ENCODE peak calls at places on chromosomes 11 and 22, in seven cellular contexts. D, A, J, Z, M, C and N are unnamed samples.

GRCh38 chr11:96207459-96208449 is 135.2 kb downstream of the MAML2 start:
- DNase-seq in D (no peak), J (peak), C (no peak), M (no peak), A (no peak), Z (peak), N (no peak)

GRCh38 chr11:64094463-64095223 is 58.9 kb downstream of the FLRT1 start:
- DNase-seq in C (peak), M (peak), D (peak), A (no peak), Z (peak), J (no peak), N (no peak)

GRCh38 chr11:133966924-133967598 is 10.3 kb upstream of the IGSF9B start:
- DNase-seq in Z (no peak), M (no peak), A (peak), J (peak), D (peak), C (no peak), N (peak)

GRCh38 chr22:25490869-25491268 is 73.6 kb upstream of the GRK3 start:
- DNase-seq in Z (no peak), A (no peak), J (no peak), M (no peak), D (no peak), C (no peak), N (no peak)

GRCh38 chr22:36281726-36282077 is 28.8 kb downstream of the APOL1 start:
- DNase-seq in Z (no peak), C (no peak), J (no peak), A (no peak), D (no peak), M (no peak), N (no peak)

GRCh38 chr11:123308077-123308476 is 113.0 kb upstream of the CLMP start:
- DNase-seq in A (no peak), Z (no peak), C (peak), J (no peak), D (no peak), M (no peak), N (no peak)

GRCh38 chr11:134691474-134691873 is 279.4 kb upstream of the B3GAT1 start:
- DNase-seq in M (no peak), D (no peak), Z (no peak), A (no peak), J (no peak), C (no peak), N (no peak)

GRCh38 chr11:132042296-132042695 is 671.9 kb downstream of the NTM start:
- DNase-seq in M (no peak), A (no peak), D (no peak), C (no peak), J (no peak), Z (no peak), N (no peak)

GRCh38 chr11:92311616-92312449 is 87.2 kb downstream of the FAT3 start:
- DNase-seq in D (peak), J (no peak), C (no peak), Z (no peak), M (no peak), A (no peak), N (no peak)

GRCh38 chr22:31192513-31192912 is 19.6 kb upstream of the LIMK2 start:
- DNase-seq in J (no peak), D (no peak), M (peak), Z (peak), C (peak), A (no peak), N (no peak)

GRCh38 chr11:82814379-82814778 is 80.7 kb upstream of the FAM181B start:
- DNase-seq in Z (no peak), A (no peak), D (peak), M (no peak), C (no peak), J (no peak), N (no peak)

GRCh38 chr11:82823635-82824614 is 76.3 kb downstream of the PRCP start:
- DNase-seq in Z (no peak), J (no peak), A (no peak), M (no peak), D (no peak), C (no peak), N (no peak)

GRCh38 chr11:82818399-82819043 is 81.7 kb downstream of the PRCP start:
- DNase-seq in C (no peak), M (no peak), D (no peak), J (no peak), A (no peak), Z (no peak), N (no peak)
- TF ChIP-seq CTCF in C (no peak), M (no peak), D (peak), J (peak), A (no peak), Z (no peak), N (no peak)

GRCh38 chr11:762421-763072 is 14.7 kb downstream of the GATD1 start:
- DNase-seq in Z (peak), A (no peak), C (peak), D (peak), J (no peak), M (no peak), N (no peak)
- TF ChIP-seq CTCF in Z (peak), A (peak), C (peak), D (peak), J (no peak), M (peak), N (peak)

GRCh38 chr11:21475276-21475675 is 717.6 kb upstream of the ANO5 start:
- DNase-seq in C (no peak), D (no peak), A (no peak), M (no peak), J (no peak), Z (no peak), N (no peak)
- TF ChIP-seq CTCF in C (no peak), D (peak), A (no peak), M (no peak), J (no peak), Z (no peak), N (no peak)

GRCh38 chr11:74970852-74971395 is 17.8 kb upstream of the NEU3 start:
- DNase-seq in C (no peak), A (no peak), D (no peak), J (no peak), M (no peak), Z (peak), N (no peak)
- TF ChIP-seq CTCF in C (no peak), A (no peak), D (no peak), J (no peak), M (no peak), Z (no peak), N (no peak)

GRCh38 chr11:9095421-9095820 is 4.0 kb upstream of the SCUBE2 start:
- DNase-seq in D (peak), Z (no peak), M (no peak), A (no peak), J (peak), C (no peak), N (no peak)
- TF ChIP-seq CTCF in D (peak), Z (no peak), M (no peak), A (peak), J (peak), C (peak), N (peak)

GRCh38 chr11:70230151-70230839 is 27.2 kb downstream of the FADD start:
- DNase-seq in C (no peak), M (no peak), J (no peak), Z (no peak), A (no peak), D (no peak), N (no peak)

GRCh38 chr11:70230840-70231710 is 28.0 kb downstream of the FADD start:
- DNase-seq in M (no peak), C (no peak), A (no peak), J (no peak), Z (no peak), D (no peak), N (no peak)

GRCh38 chr11:70225629-70226582 is 22.8 kb downstream of the FADD start:
- DNase-seq in J (no peak), Z (no peak), C (no peak), A (no peak), M (no peak), D (no peak), N (no peak)

GRCh38 chr11:70229737-70230136 is 26.6 kb downstream of the FADD start:
- DNase-seq in Z (no peak), A (no peak), J (no peak), D (no peak), C (no peak), M (no peak), N (no peak)

GRCh38 chr11:70226967-70227366 is 23.9 kb downstream of the FADD start:
- DNase-seq in D (peak), J (peak), A (no peak), C (no peak), M (no peak), Z (no peak), N (no peak)
- TF ChIP-seq CTCF in D (peak), J (peak), A (peak), C (no peak), M (peak), Z (peak), N (no peak)

DNA sequence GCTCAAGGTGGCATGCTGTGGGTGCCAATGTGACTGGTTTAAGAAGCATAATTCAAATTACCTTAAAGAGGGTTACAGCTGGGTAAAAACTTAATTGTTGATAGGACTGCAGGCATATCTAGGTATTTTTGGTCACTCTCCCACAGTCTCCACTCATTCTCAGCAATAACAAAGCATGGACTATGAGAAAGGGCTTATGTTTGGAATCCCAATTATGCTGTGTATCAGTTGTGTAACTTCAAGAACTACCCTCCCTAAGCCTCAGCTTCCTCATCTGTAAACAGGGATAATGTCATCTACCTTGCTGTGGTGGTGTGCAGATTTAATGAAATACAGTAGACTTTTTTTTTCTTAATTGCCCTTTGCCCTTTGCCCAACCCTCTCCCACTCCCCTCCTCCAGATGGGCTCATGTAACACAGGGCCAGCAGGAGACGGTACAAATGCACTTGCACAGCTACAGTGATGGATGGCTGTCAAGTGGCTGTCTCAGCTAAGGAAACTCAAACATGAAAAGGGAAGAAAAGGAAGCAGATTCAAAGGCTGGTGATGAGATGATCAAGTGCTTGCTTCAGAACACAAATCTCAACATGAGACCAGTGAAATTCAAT is 37.6 kb downstream of the MAP6 start:
- DNase-seq in Z (no peak), M (no peak), J (no peak), A (no peak), D (no peak), C (no peak), N (no peak)
- TF ChIP-seq CTCF in Z (no peak), M (no peak), J (no peak), A (no peak), D (no peak), C (no peak), N (no peak)